ENCODE peak calls at places on chromosomes 11 and 22, in six cellular contexts. One of them, this sample, is unnamed.

GRCh38 chr22:21961127-21961867 is 8.6 kb upstream of the PPM1F start:
- DNase-seq in NCI-H510A treated with DMSO at 0.1 percent for 48 hours: no peak
- DNase-seq in hypothalamus: no peak
- DNase-seq in EL: no peak
- DNase-seq in dorsolateral prefrontal cortex: no peak
- DNase-seq in central memory CD4-positive, alpha-beta T cell: no peak
- DNase-seq in this sample: no peak

GRCh38 chr11:78365381-78365792 is 52.2 kb downstream of the GAB2 start:
- DNase-seq in central memory CD4-positive, alpha-beta T cell: no peak
- DNase-seq in hypothalamus: no peak
- DNase-seq in dorsolateral prefrontal cortex: no peak
- DNase-seq in NCI-H510A treated with DMSO at 0.1 percent for 48 hours: no peak
- DNase-seq in EL: peak
- DNase-seq in this sample: no peak

GRCh38 chr11:1228921-1229451 is 6.1 kb downstream of the MUC5B start:
- DNase-seq in NCI-H510A treated with DMSO at 0.1 percent for 48 hours: no peak
- DNase-seq in EL: no peak
- DNase-seq in dorsolateral prefrontal cortex: peak
- DNase-seq in hypothalamus: no peak
- DNase-seq in central memory CD4-positive, alpha-beta T cell: no peak
- DNase-seq in this sample: no peak

GRCh38 chr11:123437236-123437979 is 7.3 kb downstream of the GRAMD1B start:
- DNase-seq in central memory CD4-positive, alpha-beta T cell: no peak
- DNase-seq in EL: no peak
- DNase-seq in NCI-H510A treated with DMSO at 0.1 percent for 48 hours: no peak
- DNase-seq in hypothalamus: no peak
- DNase-seq in dorsolateral prefrontal cortex: no peak
- DNase-seq in this sample: no peak

GRCh38 chr11:48064306-48064705 is 83.9 kb downstream of the PTPRJ start:
- DNase-seq in central memory CD4-positive, alpha-beta T cell: no peak
- DNase-seq in NCI-H510A treated with DMSO at 0.1 percent for 48 hours: no peak
- DNase-seq in dorsolateral prefrontal cortex: no peak
- DNase-seq in EL: peak
- DNase-seq in hypothalamus: no peak
- DNase-seq in this sample: no peak

GRCh38 chr11:117921456-117921855 is 7.7 kb downstream of the TMPRSS13 start:
- DNase-seq in dorsolateral prefrontal cortex: no peak
- DNase-seq in NCI-H510A treated with DMSO at 0.1 percent for 48 hours: no peak
- DNase-seq in central memory CD4-positive, alpha-beta T cell: no peak
- DNase-seq in EL: no peak
- DNase-seq in hypothalamus: no peak
- DNase-seq in this sample: no peak

GRCh38 chr11:118609380-118610219 is 2.2 kb downstream of the PHLDB1 start:
- DNase-seq in central memory CD4-positive, alpha-beta T cell: peak
- DNase-seq in EL: peak
- DNase-seq in hypothalamus: peak
- DNase-seq in dorsolateral prefrontal cortex: peak
- DNase-seq in NCI-H510A treated with DMSO at 0.1 percent for 48 hours: no peak
- DNase-seq in this sample: peak

GRCh38 chr11:114081641-114082414 is 22.3 kb downstream of the ZBTB16 start:
- DNase-seq in EL: no peak
- DNase-seq in dorsolateral prefrontal cortex: no peak
- DNase-seq in NCI-H510A treated with DMSO at 0.1 percent for 48 hours: no peak
- DNase-seq in hypothalamus: no peak
- DNase-seq in central memory CD4-positive, alpha-beta T cell: no peak
- DNase-seq in this sample: no peak

GRCh38 chr11:62390237-62390636 is 28.6 kb upstream of the SCGB1A1 start:
- DNase-seq in EL: no peak
- DNase-seq in dorsolateral prefrontal cortex: no peak
- DNase-seq in hypothalamus: no peak
- DNase-seq in NCI-H510A treated with DMSO at 0.1 percent for 48 hours: no peak
- DNase-seq in central memory CD4-positive, alpha-beta T cell: no peak
- DNase-seq in this sample: no peak

GRCh38 chr11:34837246-34837856 is 78.8 kb downstream of the APIP start:
- DNase-seq in hypothalamus: no peak
- DNase-seq in dorsolateral prefrontal cortex: no peak
- DNase-seq in NCI-H510A treated with DMSO at 0.1 percent for 48 hours: no peak
- DNase-seq in central memory CD4-positive, alpha-beta T cell: no peak
- DNase-seq in EL: no peak
- DNase-seq in this sample: no peak

GRCh38 chr22:29820941-29821789 is 16.9 kb downstream of the ASCC2 start:
- DNase-seq in NCI-H510A treated with DMSO at 0.1 percent for 48 hours: peak
- DNase-seq in central memory CD4-positive, alpha-beta T cell: no peak
- DNase-seq in dorsolateral prefrontal cortex: no peak
- DNase-seq in EL: peak
- DNase-seq in hypothalamus: peak
- DNase-seq in this sample: peak

GRCh38 chr11:69930081-69931059 is 111.2 kb upstream of the FGF3 start:
- DNase-seq in NCI-H510A treated with DMSO at 0.1 percent for 48 hours: no peak
- DNase-seq in dorsolateral prefrontal cortex: peak
- DNase-seq in central memory CD4-positive, alpha-beta T cell: no peak
- DNase-seq in EL: no peak
- DNase-seq in hypothalamus: no peak
- DNase-seq in this sample: no peak

GRCh38 chr11:110286298-110287040 is 9.9 kb downstream of the RDX start:
- DNase-seq in NCI-H510A treated with DMSO at 0.1 percent for 48 hours: peak
- DNase-seq in dorsolateral prefrontal cortex: no peak
- DNase-seq in EL: no peak
- DNase-seq in hypothalamus: no peak
- DNase-seq in central memory CD4-positive, alpha-beta T cell: no peak
- DNase-seq in this sample: no peak

GRCh38 chr22:17120281-17120680 is 879 bp downstream of the TMEM121B start:
- DNase-seq in EL: peak
- DNase-seq in hypothalamus: no peak
- DNase-seq in NCI-H510A treated with DMSO at 0.1 percent for 48 hours: no peak
- DNase-seq in dorsolateral prefrontal cortex: no peak
- DNase-seq in central memory CD4-positive, alpha-beta T cell: peak
- DNase-seq in this sample: peak

GRCh38 chr11:47060807-47061206 is 115.9 kb downstream of the ARFGAP2 start:
- DNase-seq in dorsolateral prefrontal cortex: no peak
- DNase-seq in hypothalamus: no peak
- DNase-seq in NCI-H510A treated with DMSO at 0.1 percent for 48 hours: no peak
- DNase-seq in EL: peak
- DNase-seq in central memory CD4-positive, alpha-beta T cell: no peak
- DNase-seq in this sample: no peak

GRCh38 chr11:61512435-61512834 is 3.9 kb downstream of the LRRC10B start:
- DNase-seq in NCI-H510A treated with DMSO at 0.1 percent for 48 hours: peak
- DNase-seq in central memory CD4-positive, alpha-beta T cell: no peak
- DNase-seq in hypothalamus: no peak
- DNase-seq in dorsolateral prefrontal cortex: no peak
- DNase-seq in EL: no peak
- DNase-seq in this sample: no peak

This sample was measured in CD4-positive, CD25-positive, alpha-beta regulatory T cell.